ENCODE peak calls at places on chromosomes 16 and 17, in nine cellular contexts. U is GM23248, B is HCT116, Y is OCI-LY7, C is neural progenitor cell, O is GM23338, Q is SK-N-SH, E is hepatocyte, M is MM.1S. V is an unnamed sample.

GRCh38 chr16:2511128-2511785 is 2.5 kb upstream of the ATP6V0C start:
- DNase-seq in U (peak; percentile 70), B (no peak), Y (no peak), C (peak; percentile 40), O (peak; percentile 49), Q (no peak), E (peak; percentile 74), M (no peak), V (no peak)

GRCh38 chr16:75311383-75311938 is 60.0 kb upstream of the BCAR1 start:
- DNase-seq in U (peak; percentile 69), B (no peak), Y (no peak), C (no peak), O (no peak), Q (no peak), E (no peak), M (no peak), V (no peak)

GRCh38 chr17:19264681-19265080 is 27.5 kb downstream of the EPN2 start:
- DNase-seq in U (no peak), B (no peak), Y (no peak), C (no peak), O (no peak), Q (no peak), E (no peak), M (no peak), V (no peak)

GRCh38 chr17:48915459-48916282 is 7.5 kb downstream of the UBE2Z start:
- DNase-seq in U (peak; percentile 96), B (no peak), Y (no peak), C (no peak), O (no peak), Q (no peak), E (peak; percentile 60), M (peak; percentile 41), V (peak; percentile 66)

GRCh38 chr16:86519649-86520316 is 9.5 kb downstream of the FOXF1 start:
- DNase-seq in U (peak; percentile 72), B (peak; percentile 63), Y (peak; percentile 62), C (peak; percentile 88), O (peak; percentile 87), Q (peak; percentile 82), E (peak; percentile 86), M (peak; percentile 13), V (peak; percentile 65)

GRCh38 chr17:64599187-64599676 is 62.9 kb downstream of the SMURF2 start:
- DNase-seq in U (no peak), B (no peak), Y (peak; percentile 46), C (peak; percentile 11), O (peak; percentile 28), Q (no peak), E (no peak), M (no peak), V (no peak)

GRCh38 chr16:23283571-23283970 is 18.5 kb upstream of the SCNN1B start:
- DNase-seq in U (peak; percentile 4), B (no peak), Y (no peak), C (no peak), O (no peak), Q (no peak), E (no peak), M (no peak), V (peak; percentile 64)

GRCh38 chr17:27466748-27467375 is 10.6 kb downstream of the KSR1 start:
- DNase-seq in U (no peak), B (no peak), Y (no peak), C (no peak), O (no peak), Q (no peak), E (no peak), M (no peak), V (no peak)

GRCh38 chr16:88452485-88453216 is 429 bp upstream of the ZFPM1 start:
- DNase-seq in U (peak; percentile 96), B (peak; percentile 92), Y (peak; percentile 96), C (peak; percentile 96), O (peak; percentile 97), Q (peak; percentile 98), E (peak; percentile 99), M (peak; percentile 88), V (peak; percentile 90)

GRCh38 chr17:56688151-56688550 is 94.7 kb downstream of the NOG start:
- DNase-seq in U (no peak), B (no peak), Y (no peak), C (no peak), O (no peak), Q (no peak), E (no peak), M (no peak), V (no peak)

GRCh38 chr16:13935408-13935807 is 15.5 kb downstream of the ERCC4 start:
- DNase-seq in U (no peak), B (no peak), Y (peak; percentile 4), C (peak; percentile 66), O (peak; percentile 87), Q (no peak), E (no peak), M (no peak), V (peak; percentile 9)

GRCh38 chr16:23953476-23953875 is 117.7 kb downstream of the PRKCB start:
- DNase-seq in U (no peak), B (no peak), Y (no peak), C (no peak), O (no peak), Q (no peak), E (no peak), M (no peak), V (no peak)

GRCh38 chr16:29863669-29863984 is 601 bp upstream of the CDIPT start:
- DNase-seq in U (no peak), B (no peak), Y (no peak), C (no peak), O (no peak), Q (no peak), E (no peak), M (no peak), V (no peak)

GRCh38 chr17:2711608-2712299 is at the start of gene CLUH:
- DNase-seq in U (peak; percentile 99), B (peak; percentile 94), Y (peak; percentile 94), C (peak; percentile 86), O (peak; percentile 79), Q (peak; percentile 99), E (peak; percentile 98), M (peak; percentile 97), V (peak; percentile 95)

GRCh38 chr17:80872999-80873951 is 118.4 kb upstream of the CHMP6 start:
- DNase-seq in U (peak; percentile 74), B (no peak), Y (no peak), C (peak; percentile 93), O (peak; percentile 85), Q (no peak), E (no peak), M (no peak), V (peak; percentile 36)

GRCh38 chr16:3846087-3846486 is 34.4 kb downstream of the CREBBP start:
- DNase-seq in U (no peak), B (no peak), Y (no peak), C (no peak), O (no peak), Q (no peak), E (no peak), M (no peak), V (no peak)

GRCh38 chr16:81836279-81837054 is 57.4 kb downstream of the PLCG2 start:
- DNase-seq in U (no peak), B (peak; percentile 59), Y (peak; percentile 92), C (no peak), O (no peak), Q (no peak), E (no peak), M (peak; percentile 51), V (no peak)

GRCh38 chr17:28723159-28723835 is 2.7 kb downstream of the TLCD1 start:
- DNase-seq in U (no peak), B (no peak), Y (no peak), C (no peak), O (no peak), Q (no peak), E (no peak), M (no peak), V (no peak)
- H3K79me2 ChIP-seq in U (peaks cover 38% of the 10 kb centered on the region), B (peaks cover 49% of the 10 kb centered on the region), Y (peaks cover 35% of the 10 kb centered on the region), C (peaks cover 53% of the 10 kb centered on the region), O (peaks cover 35% of the 10 kb centered on the region), Q (peaks cover 36% of the 10 kb centered on the region), E (peaks cover 33% of the 10 kb centered on the region), M (peaks cover 39% of the 10 kb centered on the region), V (peaks cover 38% of the 10 kb centered on the region)

DNA sequence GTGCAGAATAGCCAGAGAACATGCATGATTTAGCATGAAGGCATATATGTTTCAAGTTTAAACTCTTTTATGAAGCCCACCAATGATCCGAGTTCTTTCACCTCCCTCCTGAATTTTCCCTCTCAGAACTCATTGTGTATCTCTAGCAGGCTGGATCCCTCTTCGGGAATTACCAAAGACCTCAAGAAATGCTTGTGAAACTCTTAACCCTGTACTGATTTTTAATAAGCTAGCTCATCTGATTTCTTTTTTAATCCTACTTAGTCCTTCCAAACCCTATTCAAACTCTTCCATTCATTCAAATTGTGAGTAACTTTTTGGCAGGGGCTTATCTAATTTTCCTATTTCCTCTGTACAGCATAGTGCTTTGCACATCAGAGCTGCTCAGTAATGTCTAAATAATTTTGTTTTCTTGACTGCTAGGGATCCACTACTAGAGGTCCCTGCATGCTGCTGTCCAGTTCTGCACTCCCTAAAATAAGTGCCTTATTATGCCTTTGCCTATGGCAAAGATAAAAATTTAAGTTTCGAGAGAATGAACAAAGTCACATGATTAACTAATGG is 723.8 kb downstream of the CDH11 start:
- DNase-seq in U (peak; percentile 72), B (no peak), Y (no peak), C (no peak), O (no peak), Q (no peak), E (no peak), M (no peak), V (peak; percentile 53)
- TF ChIP-seq EZH2phosphoT487 in U (no peak), B (no peak), Y (no peak), C (no peak), O (no peak), Q (no peak), E (no peak), M (no peak), V (no peak)

DNA sequence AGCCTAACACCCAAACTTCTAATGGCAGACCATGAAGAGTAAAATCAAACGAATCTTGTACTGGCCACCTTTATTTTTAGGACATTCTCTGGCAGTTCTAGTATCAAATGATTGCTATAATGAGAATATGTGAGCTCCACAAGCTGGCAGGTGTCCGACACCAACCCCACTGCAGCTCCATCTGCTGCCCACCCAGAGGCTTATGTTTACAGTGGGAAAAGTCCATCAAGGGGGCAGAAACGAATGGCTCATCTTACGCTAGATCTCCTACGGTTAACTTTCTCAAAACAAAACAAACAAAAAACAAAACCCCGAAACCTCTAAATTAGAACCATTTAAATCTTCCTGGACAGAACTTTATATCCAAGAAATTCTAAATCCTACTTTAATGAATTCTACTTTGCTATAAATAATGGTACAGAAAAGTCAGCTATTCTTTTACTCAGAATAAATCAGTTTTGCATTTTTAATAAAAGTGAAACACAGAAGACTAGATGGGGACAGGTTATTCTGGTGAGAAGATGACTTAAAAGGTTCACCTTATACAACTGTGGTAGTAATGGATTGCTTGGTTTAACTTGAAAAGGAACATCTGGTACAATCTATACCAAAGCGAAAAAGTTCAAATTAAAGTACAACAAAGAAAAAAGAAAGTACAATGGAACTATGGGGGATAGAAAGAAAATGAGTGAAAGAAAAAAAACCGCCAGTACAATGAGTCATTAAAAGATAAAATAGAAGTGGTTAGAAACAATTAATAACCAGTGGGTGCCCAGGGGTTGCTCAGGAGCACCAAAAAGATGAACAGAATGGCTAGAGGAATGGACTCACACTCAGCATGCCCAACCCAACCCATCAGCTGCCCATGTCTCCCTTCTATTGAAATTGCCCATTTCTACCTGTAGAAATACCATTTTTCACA is 40.2 kb downstream of the GRB2 start:
- DNase-seq in U (no peak), B (no peak), Y (peak; percentile 66), C (peak; percentile 21), O (no peak), Q (peak; percentile 41), E (no peak), M (no peak), V (no peak)
- H3K4me1 ChIP-seq in U (peaks cover 13% of the 10 kb centered on the region), B (peaks cover 10% of the 10 kb centered on the region), Y (peaks cover 100% of the 10 kb centered on the region), C (peaks cover 29% of the 10 kb centered on the region), O (peaks cover 32% of the 10 kb centered on the region), Q (peaks cover 6% of the 10 kb centered on the region), E (peaks cover 22% of the 10 kb centered on the region), M (no peaks in the 10 kb centered on the region), V (peaks cover 71% of the 10 kb centered on the region)

GRCh38 chr17:81995463-81996231 is 18.2 kb downstream of the ASPSCR1 start:
- DNase-seq in U (no peak), B (no peak), Y (no peak), C (no peak), O (peak; percentile 70), Q (no peak), E (no peak), M (no peak), V (no peak)
- H3K79me2 ChIP-seq in U (no peaks in the 10 kb centered on the region), B (no peaks in the 10 kb centered on the region), Y (no peaks in the 10 kb centered on the region), C (peaks cover 4% of the 10 kb centered on the region), O (no peaks in the 10 kb centered on the region), Q (peaks cover 11% of the 10 kb centered on the region), E (peaks cover 4% of the 10 kb centered on the region), M (no peaks in the 10 kb centered on the region), V (no peaks in the 10 kb centered on the region)

V was measured in PC-3.